ENCODE peak calls at places on chromosomes 5 and 9, in eight cellular contexts. O, F, Y, G, I, U, H and B are unnamed samples.

GRCh38 chr9:113476511-113476916 is 13.0 kb downstream of the RGS3 start:
- DNase-seq in F (no peak), U (no peak), G (no peak), I (no peak), Y (no peak), O (no peak), H (no peak), B (peak; percentile 63)

GRCh38 chr5:157271740-157272271 is 5.9 kb downstream of the CYFIP2 start:
- DNase-seq in F (no peak), U (peak; percentile 77), I (no peak), O (peak; percentile 93), H (peak; percentile 84), Y (no peak), G (no peak), B (no peak)

GRCh38 chr5:161889971-161890370 is 42.1 kb downstream of the GABRA1 start:
- DNase-seq in H (no peak), U (no peak), O (no peak), G (no peak), Y (no peak), I (no peak), F (no peak), B (no peak)

GRCh38 chr9:88628114-88628513 is 93.1 kb downstream of the NXNL2 start:
- DNase-seq in O (no peak), F (no peak), U (no peak), Y (peak; percentile 27), I (no peak), H (no peak), G (no peak), B (no peak)

GRCh38 chr5:54743997-54744788 is 226.6 kb downstream of the SNX18 start:
- DNase-seq in O (peak; percentile 45), I (no peak), H (peak; percentile 45), F (no peak), U (peak; percentile 57), G (peak; percentile 85), Y (peak; percentile 98), B (no peak)

GRCh38 chr9:33818167-33818831 is 1.3 kb downstream of the UBE2R2 start:
- DNase-seq in F (no peak), U (peak; percentile 39), I (no peak), G (no peak), Y (no peak), H (peak; percentile 41), O (no peak), B (no peak)

GRCh38 chr5:158286827-158287226 is 427.9 kb upstream of the CLINT1 start:
- DNase-seq in F (no peak), O (no peak), U (no peak), G (no peak), H (no peak), Y (no peak), I (no peak), B (no peak)

GRCh38 chr5:30849801-30850370 is 343.6 kb upstream of the CDH6 start:
- DNase-seq in I (no peak), U (no peak), O (no peak), H (no peak), Y (no peak), G (peak; percentile 97), F (peak; percentile 79), B (no peak)

GRCh38 chr9:91303741-91304140 is 58.0 kb downstream of the AUH start:
- DNase-seq in O (no peak), U (no peak), G (no peak), H (no peak), Y (no peak), F (no peak), I (no peak), B (no peak)

GRCh38 chr9:129176786-129177442 is 1.1 kb downstream of the IER5L start:
- DNase-seq in U (peak; percentile 42), I (peak; percentile 58), F (no peak), G (no peak), H (peak; percentile 55), O (no peak), Y (peak; percentile 64), B (no peak)

GRCh38 chr9:76151267-76151666 is 243.0 kb downstream of the RFK start:
- DNase-seq in G (no peak), I (no peak), U (no peak), Y (no peak), F (no peak), H (no peak), O (no peak), B (no peak)

GRCh38 chr9:133589454-133590227 is 19.5 kb downstream of the FAM163B start:
- DNase-seq in Y (no peak), H (no peak), G (no peak), I (no peak), F (no peak), O (no peak), U (no peak), B (no peak)

GRCh38 chr9:21657966-21658667 is 144.3 kb upstream of the MTAP start:
- DNase-seq in O (no peak), Y (no peak), G (no peak), U (no peak), I (no peak), H (no peak), F (no peak), B (no peak)

GRCh38 chr5:75668988-75669760 is 48.1 kb downstream of the POC5 start:
- DNase-seq in G (no peak), U (peak; percentile 44), I (no peak), H (peak; percentile 66), Y (no peak), O (peak; percentile 78), F (no peak), B (no peak)

GRCh38 chr5:75666801-75667200 is 50.4 kb downstream of the POC5 start:
- DNase-seq in Y (no peak), O (no peak), G (no peak), F (no peak), I (no peak), U (no peak), H (no peak), B (no peak)

GRCh38 chr5:75664933-75665332 is 52.3 kb downstream of the POC5 start:
- DNase-seq in O (no peak), U (no peak), G (no peak), Y (no peak), F (no peak), H (no peak), I (no peak), B (no peak)

GRCh38 chr5:75668348-75668895 is 48.8 kb downstream of the POC5 start:
- DNase-seq in U (no peak), I (no peak), F (no peak), Y (no peak), G (no peak), H (no peak), O (no peak), B (no peak)

GRCh38 chr5:75667586-75667985 is 49.7 kb downstream of the POC5 start:
- DNase-seq in F (no peak), I (no peak), U (no peak), Y (no peak), O (no peak), G (no peak), H (no peak), B (no peak)
- TF ChIP-seq CTCF in F (peak; percentile 27), I (no peak), U (no peak), Y (peak; percentile 19), O (no peak), G (no peak), H (no peak), B (peak; percentile 32)

DNA sequence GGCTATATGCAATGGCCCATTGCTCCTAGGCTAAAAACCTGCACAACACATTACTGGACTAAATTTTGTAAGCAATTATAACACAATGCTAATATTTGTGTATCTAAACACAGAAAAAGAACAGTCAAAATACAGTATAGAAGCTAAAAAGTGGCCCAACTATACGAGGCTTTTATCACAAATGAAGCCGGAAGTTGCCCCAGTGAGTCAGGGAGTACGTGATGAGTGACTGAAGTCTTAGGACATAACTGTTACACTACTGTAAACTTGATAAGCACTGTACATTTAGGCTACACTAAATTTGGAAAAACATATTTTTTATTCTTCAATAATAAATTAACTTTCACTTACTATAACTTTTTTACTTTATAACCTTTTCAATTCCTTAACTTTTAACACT is 105.2 kb upstream of the PRR16 start:
- DNase-seq in G (no peak), U (no peak), Y (peak; percentile 31), H (no peak), O (no peak), F (no peak), I (no peak), B (no peak)
- TF ChIP-seq CTCF in G (no peak), U (no peak), Y (no peak), H (no peak), O (no peak), F (no peak), I (no peak), B (no peak)

GRCh38 chr9:4666042-4666699 is at the start of gene SPATA6L:
- DNase-seq in G (no peak), O (no peak), F (no peak), Y (peak; percentile 49), U (peak; percentile 88), I (peak; percentile 77), H (peak; percentile 58), B (no peak)
- TF ChIP-seq CTCF in G (peak; percentile 22), O (peak; percentile 8), F (no peak), Y (no peak), U (no peak), I (no peak), H (peak; percentile 30), B (peak; percentile 17)

GRCh38 chr5:136020383-136021015 is 8.3 kb upstream of the TGFBI start:
- DNase-seq in G (peak; percentile 87), H (no peak), U (peak; percentile 54), I (no peak), O (no peak), F (no peak), Y (peak; percentile 99), B (no peak)

GRCh38 chr5:136020001-136020382 is 8.8 kb upstream of the TGFBI start:
- DNase-seq in H (no peak), Y (no peak), G (no peak), U (no peak), O (no peak), I (no peak), F (no peak), B (no peak)

GRCh38 chr5:136016945-136017530 is 11.8 kb upstream of the TGFBI start:
- DNase-seq in I (no peak), H (no peak), G (peak; percentile 86), U (no peak), Y (peak; percentile 27), F (no peak), O (no peak), B (no peak)

GRCh38 chr5:136021016-136021405 is 7.8 kb upstream of the TGFBI start:
- DNase-seq in F (no peak), G (no peak), U (no peak), I (no peak), O (no peak), H (no peak), Y (peak; percentile 78), B (no peak)

DNA sequence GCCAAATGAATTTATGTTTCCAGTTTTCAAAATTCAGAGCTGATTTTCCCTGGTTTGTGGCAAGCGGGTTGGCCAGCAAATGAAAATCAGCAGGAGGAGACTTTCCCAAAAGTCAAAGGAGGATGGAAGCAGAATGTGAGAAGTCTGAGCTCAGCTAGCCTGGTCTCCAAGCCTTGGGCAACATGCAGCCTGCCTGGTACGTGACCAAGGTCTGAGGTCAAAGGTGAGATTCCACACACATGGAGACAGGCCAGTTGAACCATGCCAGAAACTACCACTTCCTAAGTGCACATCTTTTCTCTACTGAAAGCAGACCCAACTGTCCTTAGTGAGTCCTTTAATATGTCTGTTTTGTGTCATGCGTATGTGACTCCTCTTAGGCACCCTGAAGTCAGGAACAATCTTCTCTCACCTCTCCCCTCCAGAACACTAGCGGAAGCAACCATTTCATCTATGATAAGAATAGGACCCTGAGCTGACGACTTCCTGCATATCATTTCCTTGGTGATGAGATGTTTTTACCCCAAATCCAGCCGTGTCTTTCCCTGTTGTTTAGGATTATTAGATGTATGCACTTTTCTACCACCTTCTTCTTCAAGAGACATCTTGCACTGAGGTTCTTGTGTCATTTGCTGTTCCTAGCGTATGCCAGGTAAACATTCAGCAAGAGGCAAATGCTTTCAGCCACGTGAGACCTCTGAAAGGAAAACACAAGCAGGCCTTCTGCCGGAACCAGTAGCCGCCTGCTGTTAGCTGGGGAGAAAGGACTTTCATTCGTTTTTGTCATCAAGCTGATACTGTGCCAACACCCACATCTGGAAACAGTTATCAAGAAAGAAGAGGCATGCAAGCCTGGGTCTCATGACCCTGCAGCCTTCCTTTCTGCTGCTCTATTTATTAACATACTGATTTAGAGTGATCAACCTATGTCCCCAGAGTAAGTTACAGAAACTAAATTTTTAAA is 9.7 kb upstream of the TGFBI start:
- DNase-seq in I (no peak), H (no peak), Y (peak; percentile 100), F (no peak), U (no peak), G (no peak), O (no peak), B (no peak)
- TF ChIP-seq CTCF in I (no peak), H (no peak), Y (peak; percentile 55), F (no peak), U (no peak), G (no peak), O (no peak), B (no peak)